ENCODE peak calls at places on chromosome 7, in six cellular contexts. Q is mammary epithelial cell, S is IMR-90, M is PC-3, B is endothelial cell of umbilical vein, C is mesenchymal stem cell. X is an unnamed sample.

GRCh38 chr7:47988496-47989386 is 9.3 kb upstream of the HUS1 start:
- DNase-seq in B (no peak), C (peak; percentile 20), M (peak; percentile 14), Q (no peak), S (peak; percentile 5), X (peak; percentile 23)

GRCh38 chr7:19939746-19940145 is 166.3 kb upstream of the TMEM196 start:
- DNase-seq in C (peak; percentile 75), Q (peak; percentile 78), B (no peak), S (peak; percentile 58), M (peak; percentile 70), X (no peak)

GRCh38 chr7:77439572-77439971 is 23.4 kb upstream of the GSAP start:
- DNase-seq in C (no peak), S (no peak), Q (peak; percentile 56), M (peak; percentile 65), B (peak; percentile 41), X (no peak)

GRCh38 chr7:133207687-133208086 is 45.2 kb upstream of the EXOC4 start:
- DNase-seq in Q (no peak), S (no peak), M (no peak), B (no peak), C (no peak), X (peak; percentile 21)

GRCh38 chr7:131556055-131556911 is at the start of gene PODXL:
- DNase-seq in S (peak; percentile 17), B (peak; percentile 75), C (peak; percentile 48), M (peak; percentile 60), Q (peak; percentile 41), X (peak; percentile 88)

GRCh38 chr7:82325416-82325815 is 118.2 kb downstream of the CACNA2D1 start:
- DNase-seq in C (no peak), Q (no peak), B (no peak), S (peak; percentile 68), M (no peak), X (no peak)

GRCh38 chr7:149460493-149461330 is at the start of gene ZNF777:
- DNase-seq in Q (peak; percentile 80), B (peak; percentile 80), M (peak; percentile 78), S (peak; percentile 87), C (peak; percentile 92), X (peak; percentile 96)

GRCh38 chr7:132276986-132277716 is 299.1 kb downstream of the PLXNA4 start:
- DNase-seq in C (peak; percentile 86), M (peak; percentile 55), S (peak; percentile 1), B (no peak), Q (peak; percentile 22), X (no peak)

GRCh38 chr7:101518348-101518747 is 110.7 kb downstream of the MYL10 start:
- DNase-seq in B (no peak), M (no peak), S (peak; percentile 77), C (no peak), Q (no peak), X (no peak)

GRCh38 chr7:29327455-29327854 is 132.9 kb downstream of the CHN2 start:
- DNase-seq in Q (no peak), S (no peak), M (no peak), B (no peak), C (no peak), X (no peak)

GRCh38 chr7:151728746-151729145 is 148.2 kb downstream of the PRKAG2 start:
- DNase-seq in S (no peak), B (no peak), Q (no peak), C (no peak), M (no peak), X (no peak)

GRCh38 chr7:22356010-22356854 is 722 bp downstream of the RAPGEF5 start:
- DNase-seq in Q (peak; percentile 16), B (peak; percentile 15), S (no peak), M (peak; percentile 26), C (no peak), X (peak; percentile 51)

GRCh38 chr7:27677912-27678612 is 15.4 kb upstream of the HIBADH start:
- DNase-seq in M (peak; percentile 95), S (peak; percentile 96), C (peak; percentile 94), B (peak; percentile 78), Q (peak; percentile 96), X (no peak)

GRCh38 chr7:82294865-82295264 is 148.7 kb downstream of the CACNA2D1 start:
- DNase-seq in Q (no peak), B (no peak), C (no peak), M (no peak), S (no peak), X (no peak)

GRCh38 chr7:138829335-138829734 is 31.3 kb upstream of the ATP6V0A4 start:
- DNase-seq in Q (no peak), B (no peak), S (no peak), C (no peak), M (no peak), X (no peak)

GRCh38 chr7:134339475-134339874 is 22.7 kb upstream of the SLC35B4 start:
- DNase-seq in Q (no peak), B (no peak), M (no peak), S (no peak), C (no peak), X (no peak)

GRCh38 chr7:66946545-66946944 is 25.5 kb downstream of the TMEM248 start:
- DNase-seq in C (no peak), Q (no peak), M (no peak), B (peak; percentile 83), S (no peak), X (no peak)

GRCh38 chr7:107570298-107570697 is 6.5 kb downstream of the DUS4L start:
- DNase-seq in B (no peak), Q (no peak), S (no peak), C (no peak), M (no peak), X (no peak)

GRCh38 chr7:27184342-27185012 is 555 bp downstream of the HOXA11 start:
- DNase-seq in M (peak; percentile 50), Q (peak; percentile 21), S (peak; percentile 27), B (peak; percentile 47), C (peak; percentile 55), X (no peak)

GRCh38 chr7:114818501-114818900 is 103.4 kb upstream of the MDFIC start:
- DNase-seq in S (peak; percentile 70), Q (peak; percentile 87), B (no peak), M (peak; percentile 62), C (peak; percentile 48), X (no peak)

GRCh38 chr7:7922684-7923385 is 45.8 kb upstream of the GLCCI1 start:
- DNase-seq in C (no peak), Q (no peak), B (no peak), M (peak; percentile 12), S (no peak), X (peak; percentile 67)

GRCh38 chr7:70595741-70596574 is 536.0 kb upstream of the GALNT17 start:
- DNase-seq in B (no peak), M (no peak), S (no peak), Q (peak; percentile 42), C (no peak), X (peak; percentile 27)

GRCh38 chr7:113891828-113892227 is 27.0 kb downstream of the PPP1R3A start:
- DNase-seq in C (no peak), B (peak; percentile 74), M (no peak), S (peak; percentile 56), Q (peak; percentile 41), X (no peak)

GRCh38 chr7:28533731-28534531 is 121.6 kb downstream of the CREB5 start:
- DNase-seq in Q (peak; percentile 26), M (peak; percentile 79), S (peak; percentile 78), C (no peak), B (peak; percentile 71), X (no peak)

GRCh38 chr7:50970092-50970491 is 187.4 kb upstream of the GRB10 start:
- DNase-seq in C (no peak), S (no peak), B (no peak), M (no peak), Q (no peak), X (no peak)

GRCh38 chr7:6367701-6368211 is 80.0 kb downstream of the DAGLB start:
- DNase-seq in Q (peak; percentile 61), B (no peak), S (peak; percentile 77), M (peak; percentile 33), C (peak; percentile 78), X (no peak)

GRCh38 chr7:22665816-22666375 is 61.1 kb upstream of the IL6 start:
- DNase-seq in M (peak; percentile 49), S (peak; percentile 53), C (no peak), Q (peak; percentile 44), B (no peak), X (no peak)

DNA sequence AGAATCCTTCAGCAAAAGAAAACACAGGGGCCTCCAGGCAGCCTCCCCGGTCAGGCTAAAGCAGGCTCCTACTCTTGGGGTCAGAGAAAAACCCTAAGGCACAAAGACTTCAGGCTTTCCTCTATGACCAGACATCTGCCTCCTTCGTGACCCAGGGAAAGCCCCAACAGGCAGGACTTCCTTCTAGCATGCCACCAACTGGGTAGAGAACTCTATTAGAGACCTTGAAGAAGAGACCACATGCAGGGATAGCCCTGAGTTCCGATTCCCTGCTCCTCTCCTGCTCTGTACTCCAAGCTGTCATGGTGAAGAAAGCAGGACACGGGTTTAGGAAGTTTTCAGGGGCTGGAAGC is 1.3 kb downstream of the TRPV6 start:
- DNase-seq in B (no peak), Q (no peak), M (no peak), S (no peak), C (no peak), X (no peak)
- H3K27me3 ChIP-seq in B (no peaks in the 10 kb centered on the region), Q (no peaks in the 10 kb centered on the region), M (peaks cover 11% of the 10 kb centered on the region), S (no peaks in the 10 kb centered on the region), C (peaks cover 66% of the 10 kb centered on the region), X (peaks cover 10% of the 10 kb centered on the region)

DNA sequence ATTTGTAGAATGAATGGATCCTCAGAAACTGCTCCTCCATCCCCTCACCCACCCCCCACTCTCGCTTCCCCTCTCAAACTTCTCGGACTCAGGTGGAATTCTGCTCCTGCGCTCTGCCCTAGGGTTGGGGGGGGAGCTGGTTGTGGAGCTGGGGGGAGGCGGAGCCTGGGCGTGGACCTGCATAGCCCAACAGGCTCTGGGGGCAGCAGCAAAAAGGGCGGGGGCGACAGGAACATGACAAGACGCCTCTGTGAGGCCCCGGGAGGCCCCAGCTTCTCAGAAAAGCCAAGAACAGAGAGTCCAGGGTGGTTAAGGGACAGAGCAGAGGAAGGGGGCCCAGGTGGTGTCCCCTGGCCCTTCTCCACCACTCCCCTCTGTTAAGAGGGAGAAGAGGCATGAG is 3.5 kb downstream of the TSC22D4 start:
- DNase-seq in C (no peak), B (no peak), S (no peak), Q (no peak), M (no peak), X (no peak)
- H3K27ac ChIP-seq in C (no peak overlapping the region), B (no peak overlapping the region), S (peak overlapping the region; percentile 24), Q (no peak overlapping the region), M (no peak overlapping the region), X (no peak overlapping the region)

GRCh38 chr7:2513702-2514101 is 5.9 kb upstream of the LFNG start:
- DNase-seq in S (no peak), C (no peak), Q (no peak), M (no peak), B (no peak), X (no peak)

GRCh38 chr7:2512713-2513112 is 6.9 kb upstream of the LFNG start:
- DNase-seq in C (no peak), Q (no peak), M (no peak), S (no peak), B (no peak), X (no peak)

GRCh38 chr7:2511769-2512168 is 7.8 kb upstream of the LFNG start:
- DNase-seq in M (no peak), Q (no peak), B (no peak), S (no peak), C (no peak), X (no peak)

GRCh38 chr7:2510909-2511768 is 8.4 kb upstream of the LFNG start:
- DNase-seq in Q (no peak), B (peak; percentile 50), S (no peak), C (no peak), M (peak; percentile 46), X (no peak)

GRCh38 chr7:2512179-2512644 is 7.4 kb upstream of the LFNG start:
- DNase-seq in M (no peak), C (no peak), B (no peak), Q (no peak), S (no peak), X (no peak)
- H3K4me2 ChIP-seq in M (peak overlapping the region; percentile 75), C (no peak overlapping the region), B (no peak overlapping the region), Q (no peak overlapping the region), S (no peak overlapping the region), X (no peak overlapping the region)

GRCh38 chr7:39816462-39817065 is 133.5 kb upstream of the CDK13 start:
- DNase-seq in B (peak; percentile 45), S (no peak), Q (no peak), C (no peak), M (no peak), X (no peak)
- H3K27me3 ChIP-seq in B (peaks cover 27% of the 10 kb centered on the region), S (peaks cover 43% of the 10 kb centered on the region), Q (peaks cover 1% of the 10 kb centered on the region), C (peaks cover 16% of the 10 kb centered on the region), M (peaks cover 79% of the 10 kb centered on the region), X (no peaks in the 10 kb centered on the region)

X was measured in MM.1S.